ENCODE peak calls at places on chromosome 19, in nine cellular contexts. One of them, this sample, is unnamed.

GRCh38 chr19:58575183-58576041 is 2.3 kb upstream of the MZF1 start:
- DNase-seq in breast epithelium: peak; percentile 84
- DNase-seq in GM12891: peak; percentile 70
- DNase-seq in body of pancreas: peak; percentile 86
- DNase-seq in EH: peak; percentile 92
- DNase-seq in activated CD4-positive, alpha-beta T cell treated with anti-CD3 and anti-CD28 coated beads, Interleukin-2, amount 50 U/mL, for 24 hours: peak; percentile 61
- DNase-seq in endothelial cell of umbilical vein: peak; percentile 95
- DNase-seq in AG09319: peak; percentile 76
- DNase-seq in astrocyte of the hippocampus: peak; percentile 97
- DNase-seq in this sample: peak; percentile 66

GRCh38 chr19:46490774-46491173 is 4.9 kb downstream of the PNMA8B start:
- DNase-seq in breast epithelium: no peak
- DNase-seq in GM12891: no peak
- DNase-seq in body of pancreas: no peak
- DNase-seq in EH: no peak
- DNase-seq in activated CD4-positive, alpha-beta T cell treated with anti-CD3 and anti-CD28 coated beads, Interleukin-2, amount 50 U/mL, for 24 hours: no peak
- DNase-seq in endothelial cell of umbilical vein: no peak
- DNase-seq in AG09319: no peak
- DNase-seq in astrocyte of the hippocampus: no peak
- DNase-seq in this sample: no peak

GRCh38 chr19:11018743-11019142 is 57.9 kb downstream of the SMARCA4 start:
- DNase-seq in breast epithelium: peak; percentile 81
- DNase-seq in GM12891: no peak
- DNase-seq in body of pancreas: no peak
- DNase-seq in EH: no peak
- DNase-seq in activated CD4-positive, alpha-beta T cell treated with anti-CD3 and anti-CD28 coated beads, Interleukin-2, amount 50 U/mL, for 24 hours: no peak
- DNase-seq in endothelial cell of umbilical vein: no peak
- DNase-seq in AG09319: no peak
- DNase-seq in astrocyte of the hippocampus: no peak
- DNase-seq in this sample: no peak

GRCh38 chr19:4754248-4754647 is 30.6 kb upstream of the DPP9 start:
- DNase-seq in breast epithelium: no peak
- DNase-seq in GM12891: no peak
- DNase-seq in body of pancreas: no peak
- DNase-seq in EH: peak; percentile 13
- DNase-seq in activated CD4-positive, alpha-beta T cell treated with anti-CD3 and anti-CD28 coated beads, Interleukin-2, amount 50 U/mL, for 24 hours: no peak
- DNase-seq in endothelial cell of umbilical vein: no peak
- DNase-seq in AG09319: peak; percentile 8
- DNase-seq in astrocyte of the hippocampus: no peak
- DNase-seq in this sample: no peak

GRCh38 chr19:1354496-1355257 is 29.0 kb upstream of the NDUFS7 start:
- DNase-seq in breast epithelium: peak; percentile 84
- DNase-seq in GM12891: peak; percentile 98
- DNase-seq in body of pancreas: peak; percentile 91
- DNase-seq in EH: peak; percentile 88
- DNase-seq in activated CD4-positive, alpha-beta T cell treated with anti-CD3 and anti-CD28 coated beads, Interleukin-2, amount 50 U/mL, for 24 hours: peak; percentile 59
- DNase-seq in endothelial cell of umbilical vein: peak; percentile 88
- DNase-seq in AG09319: peak; percentile 69
- DNase-seq in astrocyte of the hippocampus: peak; percentile 98
- DNase-seq in this sample: peak; percentile 99

GRCh38 chr19:49327878-49328544 is 3.0 kb upstream of the SLC6A16 start:
- DNase-seq in breast epithelium: no peak
- DNase-seq in GM12891: no peak
- DNase-seq in body of pancreas: no peak
- DNase-seq in EH: peak; percentile 45
- DNase-seq in activated CD4-positive, alpha-beta T cell treated with anti-CD3 and anti-CD28 coated beads, Interleukin-2, amount 50 U/mL, for 24 hours: no peak
- DNase-seq in endothelial cell of umbilical vein: peak; percentile 34
- DNase-seq in AG09319: no peak
- DNase-seq in astrocyte of the hippocampus: no peak
- DNase-seq in this sample: no peak

GRCh38 chr19:35959040-35959967 is 23.1 kb downstream of the LRFN3 start:
- DNase-seq in breast epithelium: no peak
- DNase-seq in GM12891: peak; percentile 53
- DNase-seq in body of pancreas: no peak
- DNase-seq in EH: peak; percentile 23
- DNase-seq in activated CD4-positive, alpha-beta T cell treated with anti-CD3 and anti-CD28 coated beads, Interleukin-2, amount 50 U/mL, for 24 hours: peak; percentile 64
- DNase-seq in endothelial cell of umbilical vein: no peak
- DNase-seq in AG09319: no peak
- DNase-seq in astrocyte of the hippocampus: peak; percentile 26
- DNase-seq in this sample: no peak

GRCh38 chr19:38617283-38617763 is 430 bp downstream of the MAP4K1 start:
- DNase-seq in breast epithelium: no peak
- DNase-seq in GM12891: no peak
- DNase-seq in body of pancreas: no peak
- DNase-seq in EH: no peak
- DNase-seq in activated CD4-positive, alpha-beta T cell treated with anti-CD3 and anti-CD28 coated beads, Interleukin-2, amount 50 U/mL, for 24 hours: no peak
- DNase-seq in endothelial cell of umbilical vein: no peak
- DNase-seq in AG09319: no peak
- DNase-seq in astrocyte of the hippocampus: no peak
- DNase-seq in this sample: no peak

GRCh38 chr19:10086032-10086903 is at the start of gene SHFL:
- DNase-seq in breast epithelium: peak; percentile 65
- DNase-seq in GM12891: peak; percentile 93
- DNase-seq in body of pancreas: peak; percentile 69
- DNase-seq in EH: peak; percentile 74
- DNase-seq in activated CD4-positive, alpha-beta T cell treated with anti-CD3 and anti-CD28 coated beads, Interleukin-2, amount 50 U/mL, for 24 hours: peak; percentile 65
- DNase-seq in endothelial cell of umbilical vein: peak; percentile 64
- DNase-seq in AG09319: peak; percentile 24
- DNase-seq in astrocyte of the hippocampus: peak; percentile 82
- DNase-seq in this sample: peak; percentile 94

GRCh38 chr19:2044709-2045500 is 6.1 kb downstream of the MKNK2 start:
- DNase-seq in breast epithelium: no peak
- DNase-seq in GM12891: no peak
- DNase-seq in body of pancreas: no peak
- DNase-seq in EH: no peak
- DNase-seq in activated CD4-positive, alpha-beta T cell treated with anti-CD3 and anti-CD28 coated beads, Interleukin-2, amount 50 U/mL, for 24 hours: no peak
- DNase-seq in endothelial cell of umbilical vein: no peak
- DNase-seq in AG09319: no peak
- DNase-seq in astrocyte of the hippocampus: no peak
- DNase-seq in this sample: no peak

GRCh38 chr19:55624109-55625003 is at the start of gene ZNF784:
- DNase-seq in breast epithelium: peak; percentile 90
- DNase-seq in GM12891: peak; percentile 89
- DNase-seq in body of pancreas: peak; percentile 95
- DNase-seq in EH: peak; percentile 91
- DNase-seq in activated CD4-positive, alpha-beta T cell treated with anti-CD3 and anti-CD28 coated beads, Interleukin-2, amount 50 U/mL, for 24 hours: peak; percentile 87
- DNase-seq in endothelial cell of umbilical vein: peak; percentile 92
- DNase-seq in AG09319: peak; percentile 86
- DNase-seq in astrocyte of the hippocampus: peak; percentile 98
- DNase-seq in this sample: peak; percentile 93

GRCh38 chr19:40750035-40750284 is 317 bp downstream of the ACTMAP start:
- DNase-seq in breast epithelium: no peak
- DNase-seq in GM12891: no peak
- DNase-seq in body of pancreas: no peak
- DNase-seq in EH: no peak
- DNase-seq in activated CD4-positive, alpha-beta T cell treated with anti-CD3 and anti-CD28 coated beads, Interleukin-2, amount 50 U/mL, for 24 hours: no peak
- DNase-seq in endothelial cell of umbilical vein: no peak
- DNase-seq in AG09319: no peak
- DNase-seq in astrocyte of the hippocampus: no peak
- DNase-seq in this sample: no peak

GRCh38 chr19:55082023-55082851 is 6.6 kb downstream of the EPS8L1 start:
- DNase-seq in breast epithelium: no peak
- DNase-seq in GM12891: no peak
- DNase-seq in body of pancreas: no peak
- DNase-seq in EH: peak; percentile 36
- DNase-seq in activated CD4-positive, alpha-beta T cell treated with anti-CD3 and anti-CD28 coated beads, Interleukin-2, amount 50 U/mL, for 24 hours: no peak
- DNase-seq in endothelial cell of umbilical vein: peak; percentile 70
- DNase-seq in AG09319: no peak
- DNase-seq in astrocyte of the hippocampus: peak; percentile 54
- DNase-seq in this sample: no peak

GRCh38 chr19:34837262-34837661 is 64.2 kb upstream of the ZNF599 start:
- DNase-seq in breast epithelium: no peak
- DNase-seq in GM12891: no peak
- DNase-seq in body of pancreas: no peak
- DNase-seq in EH: peak; percentile 3
- DNase-seq in activated CD4-positive, alpha-beta T cell treated with anti-CD3 and anti-CD28 coated beads, Interleukin-2, amount 50 U/mL, for 24 hours: no peak
- DNase-seq in endothelial cell of umbilical vein: peak; percentile 82
- DNase-seq in AG09319: no peak
- DNase-seq in astrocyte of the hippocampus: no peak
- DNase-seq in this sample: no peak

GRCh38 chr19:16088985-16089846 is 12.9 kb downstream of the TPM4 start:
- DNase-seq in breast epithelium: no peak
- DNase-seq in GM12891: no peak
- DNase-seq in body of pancreas: no peak
- DNase-seq in EH: peak; percentile 20
- DNase-seq in activated CD4-positive, alpha-beta T cell treated with anti-CD3 and anti-CD28 coated beads, Interleukin-2, amount 50 U/mL, for 24 hours: no peak
- DNase-seq in endothelial cell of umbilical vein: no peak
- DNase-seq in AG09319: no peak
- DNase-seq in astrocyte of the hippocampus: no peak
- DNase-seq in this sample: no peak

GRCh38 chr19:52646571-52647222 is 8.5 kb upstream of the ZNF83 start:
- DNase-seq in breast epithelium: no peak
- DNase-seq in GM12891: no peak
- DNase-seq in body of pancreas: no peak
- DNase-seq in EH: peak; percentile 7
- DNase-seq in activated CD4-positive, alpha-beta T cell treated with anti-CD3 and anti-CD28 coated beads, Interleukin-2, amount 50 U/mL, for 24 hours: no peak
- DNase-seq in endothelial cell of umbilical vein: no peak
- DNase-seq in AG09319: no peak
- DNase-seq in astrocyte of the hippocampus: no peak
- DNase-seq in this sample: no peak

GRCh38 chr19:35357867-35358573 is at the start of gene FFAR3:
- DNase-seq in breast epithelium: no peak
- DNase-seq in GM12891: no peak
- DNase-seq in body of pancreas: peak; percentile 58
- DNase-seq in EH: peak; percentile 41
- DNase-seq in activated CD4-positive, alpha-beta T cell treated with anti-CD3 and anti-CD28 coated beads, Interleukin-2, amount 50 U/mL, for 24 hours: no peak
- DNase-seq in endothelial cell of umbilical vein: no peak
- DNase-seq in AG09319: no peak
- DNase-seq in astrocyte of the hippocampus: no peak
- DNase-seq in this sample: no peak

GRCh38 chr19:18278521-18279265 is 2.7 kb downstream of the JUND start:
- DNase-seq in breast epithelium: peak; percentile 76
- DNase-seq in GM12891: no peak
- DNase-seq in body of pancreas: peak; percentile 48
- DNase-seq in EH: peak; percentile 20
- DNase-seq in activated CD4-positive, alpha-beta T cell treated with anti-CD3 and anti-CD28 coated beads, Interleukin-2, amount 50 U/mL, for 24 hours: no peak
- DNase-seq in endothelial cell of umbilical vein: peak; percentile 14
- DNase-seq in AG09319: no peak
- DNase-seq in astrocyte of the hippocampus: peak; percentile 39
- DNase-seq in this sample: no peak

GRCh38 chr19:12611361-12611699 is 610 bp downstream of the ZNF791 start:
- DNase-seq in breast epithelium: peak; percentile 76
- DNase-seq in GM12891: no peak
- DNase-seq in body of pancreas: peak; percentile 74
- DNase-seq in EH: peak; percentile 80
- DNase-seq in activated CD4-positive, alpha-beta T cell treated with anti-CD3 and anti-CD28 coated beads, Interleukin-2, amount 50 U/mL, for 24 hours: no peak
- DNase-seq in endothelial cell of umbilical vein: peak; percentile 74
- DNase-seq in AG09319: peak; percentile 54
- DNase-seq in astrocyte of the hippocampus: peak; percentile 88
- DNase-seq in this sample: no peak

GRCh38 chr19:5131031-5131865 is 162.3 kb downstream of the KDM4B start:
- DNase-seq in breast epithelium: no peak
- DNase-seq in GM12891: peak; percentile 84
- DNase-seq in body of pancreas: no peak
- DNase-seq in EH: no peak
- DNase-seq in activated CD4-positive, alpha-beta T cell treated with anti-CD3 and anti-CD28 coated beads, Interleukin-2, amount 50 U/mL, for 24 hours: no peak
- DNase-seq in endothelial cell of umbilical vein: no peak
- DNase-seq in AG09319: no peak
- DNase-seq in astrocyte of the hippocampus: no peak
- DNase-seq in this sample: peak; percentile 86

This sample was measured in GM19239.